ENCODE peak calls at places on chromosomes 13 and 19, in six cellular contexts. I is NT2/D1, J is tibial nerve, C is astrocyte, H is cardiac muscle cell, U is Karpas-422. G is an unnamed sample.

GRCh38 chr19:12670159-12670928 is 3.7 kb downstream of the WDR83 start:
- DNase-seq in J (no peak), C (no peak), H (no peak), U (no peak), I (no peak), G (no peak)

GRCh38 chr19:44539991-44540390 is 10.5 kb upstream of the CEACAM20 start:
- DNase-seq in H (no peak), C (no peak), I (no peak), U (no peak), J (no peak), G (no peak)

GRCh38 chr13:40446365-40446764 is 220.1 kb downstream of the FOXO1 start:
- DNase-seq in C (peak; percentile 77), H (no peak), J (no peak), I (no peak), U (peak; percentile 45), G (peak; percentile 82)

GRCh38 chr13:49629196-49629938 is 1.1 kb downstream of the ARL11 start:
- DNase-seq in U (no peak), H (no peak), I (no peak), C (no peak), J (no peak), G (no peak)

GRCh38 chr13:91544723-91545122 is 146.3 kb downstream of the GPC5 start:
- DNase-seq in I (peak; percentile 16), U (no peak), H (peak; percentile 8), C (no peak), J (no peak), G (no peak)

GRCh38 chr13:55727683-55728082 is 1413.0 kb upstream of the PRR20A start:
- DNase-seq in J (no peak), I (no peak), U (no peak), H (no peak), C (no peak), G (no peak)

GRCh38 chr13:33092422-33092987 is 76.3 kb downstream of the KL start:
- DNase-seq in H (no peak), C (no peak), J (no peak), U (no peak), I (no peak), G (no peak)

GRCh38 chr19:32652893-32653625 is 21.9 kb downstream of the ANKRD27 start:
- DNase-seq in J (peak; percentile 17), U (no peak), C (peak; percentile 68), I (no peak), H (peak; percentile 83), G (no peak)

GRCh38 chr13:106597190-106597589 is 29.3 kb upstream of the ARGLU1 start:
- DNase-seq in U (no peak), H (peak; percentile 55), J (no peak), C (no peak), I (no peak), G (no peak)

GRCh38 chr19:13212759-13213330 is 62.6 kb downstream of the IER2 start:
- DNase-seq in I (peak; percentile 57), C (no peak), J (peak; percentile 38), H (peak; percentile 67), U (peak; percentile 87), G (no peak)

GRCh38 chr13:102846261-102847015 is 606 bp downstream of the ERCC5 start:
- DNase-seq in I (no peak), U (peak; percentile 95), C (peak; percentile 18), H (peak; percentile 49), J (no peak), G (no peak)

GRCh38 chr19:54029930-54030490 is 33.7 kb downstream of the VSTM1 start:
- DNase-seq in U (peak; percentile 90), I (peak; percentile 76), J (peak; percentile 48), C (no peak), H (peak; percentile 79), G (no peak)

GRCh38 chr13:27425151-27425917 is 915 bp downstream of the GTF3A start:
- DNase-seq in J (no peak), I (no peak), C (peak; percentile 6), U (peak; percentile 59), H (peak; percentile 9), G (no peak)

GRCh38 chr13:39016789-39017188 is 21.1 kb downstream of the PROSER1 start:
- DNase-seq in U (peak; percentile 54), C (no peak), H (peak; percentile 51), I (no peak), J (no peak), G (no peak)

GRCh38 chr19:1860821-1861598 is 2.4 kb downstream of the KLF16 start:
- DNase-seq in C (no peak), H (no peak), U (no peak), I (no peak), J (no peak), G (no peak)

GRCh38 chr13:98297043-98297442 is 120.0 kb upstream of the RNF113B start:
- DNase-seq in U (no peak), H (no peak), I (no peak), J (no peak), C (no peak), G (no peak)

GRCh38 chr13:93172109-93172508 is 54.5 kb upstream of the GPC6 start:
- DNase-seq in H (no peak), C (no peak), U (peak; percentile 41), J (no peak), I (no peak), G (no peak)

GRCh38 chr19:3950871-3951861 is 18.3 kb downstream of the NMRK2 start:
- DNase-seq in U (no peak), I (no peak), J (no peak), H (no peak), C (no peak), G (no peak)

GRCh38 chr13:41562541-41563178 is 105.3 kb downstream of the RGCC start:
- DNase-seq in J (no peak), I (no peak), H (no peak), C (no peak), U (no peak), G (no peak)

GRCh38 chr19:15015946-15016542 is 33.2 kb upstream of the CASP14 start:
- DNase-seq in I (peak; percentile 35), U (no peak), J (no peak), C (no peak), H (peak; percentile 36), G (no peak)

GRCh38 chr19:51660975-51661600 is 14.5 kb upstream of the SIGLEC14 start:
- DNase-seq in H (peak; percentile 90), U (peak; percentile 94), J (peak; percentile 85), I (peak; percentile 68), C (peak; percentile 40), G (no peak)

GRCh38 chr13:66826398-66826797 is 403.7 kb downstream of the PCDH9 start:
- DNase-seq in H (no peak), I (no peak), C (no peak), U (no peak), J (no peak), G (no peak)

GRCh38 chr13:45932611-45933182 is 81.1 kb upstream of the SIAH3 start:
- DNase-seq in J (peak; percentile 23), I (no peak), C (no peak), U (no peak), H (no peak), G (no peak)

GRCh38 chr19:18500820-18501219 is 21.1 kb downstream of the ELL start:
- DNase-seq in C (no peak), I (no peak), H (no peak), J (no peak), U (no peak), G (no peak)

GRCh38 chr13:30325668-30326067 is 18.3 kb upstream of the KATNAL1 start:
- DNase-seq in C (no peak), I (no peak), H (no peak), J (no peak), U (no peak), G (no peak)

GRCh38 chr19:18710986-18711751 is 27.7 kb downstream of the CRTC1 start:
- DNase-seq in H (peak; percentile 76), J (peak; percentile 32), U (no peak), C (peak; percentile 29), I (no peak), G (no peak)

GRCh38 chr19:45130888-45131615 is 29.7 kb downstream of the NKPD1 start:
- DNase-seq in C (no peak), J (no peak), H (no peak), I (no peak), U (peak; percentile 91), G (no peak)

GRCh38 chr19:55166530-55167268 is at the start of gene DNAAF3:
- DNase-seq in H (peak; percentile 98), I (peak; percentile 91), U (peak; percentile 97), J (peak; percentile 69), C (peak; percentile 93), G (peak; percentile 84)

GRCh38 chr19:11538232-11539036 is at the start of gene CNN1:
- DNase-seq in C (peak; percentile 90), J (peak; percentile 13), U (no peak), I (no peak), H (peak; percentile 84), G (peak; percentile 51)

DNA sequence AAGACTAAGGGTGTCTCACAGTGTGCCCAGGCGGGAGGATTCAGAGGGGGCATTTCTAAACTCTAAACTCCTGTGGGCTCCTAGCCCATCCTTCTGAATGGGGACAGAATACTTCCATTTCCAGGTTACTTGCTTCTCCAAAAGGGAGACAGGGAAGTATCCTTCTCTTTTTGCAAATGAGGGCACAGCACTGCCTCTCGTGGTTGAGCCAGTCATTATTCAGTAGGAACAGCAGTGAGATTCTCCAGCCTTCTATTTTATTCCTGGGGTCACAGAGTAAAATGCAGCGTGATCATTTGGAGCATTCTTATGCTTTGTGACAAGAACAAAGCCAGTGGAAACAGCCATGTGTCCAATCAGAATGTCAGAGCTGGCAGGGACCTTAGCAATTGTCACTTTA is 15.7 kb upstream of the TSHZ3 start:
- DNase-seq in C (no peak), H (no peak), U (no peak), J (no peak), I (no peak), G (no peak)
- H3K27me3 ChIP-seq in C (peaks cover under 1% of the 10 kb centered on the region), H (peaks cover 65% of the 10 kb centered on the region), U (no peaks in the 10 kb centered on the region), J (no peaks in the 10 kb centered on the region), I (no peaks in the 10 kb centered on the region), G (no peaks in the 10 kb centered on the region)

DNA sequence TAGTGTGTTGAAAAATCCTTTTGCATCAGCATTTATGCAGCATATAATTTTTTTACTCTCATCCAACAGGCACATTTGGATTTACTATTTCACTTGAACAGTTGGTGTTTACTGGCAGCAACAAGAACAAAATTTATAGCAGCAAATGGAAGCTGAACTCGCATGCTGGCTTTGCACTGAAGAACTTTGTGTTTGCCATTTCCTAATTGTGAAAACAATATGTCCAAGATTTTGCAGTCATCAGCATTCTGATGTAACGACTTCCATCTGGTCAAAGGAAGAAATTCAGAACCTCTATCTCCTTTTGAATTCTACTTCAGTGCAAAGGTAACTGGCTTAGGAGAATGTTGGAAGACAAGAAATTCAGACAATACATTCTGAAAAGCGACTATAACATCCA is 131.0 kb downstream of the DLEU7 start:
- DNase-seq in C (no peak), J (no peak), I (no peak), U (no peak), H (no peak), G (no peak)
- H3K4me3 ChIP-seq in C (no peak overlapping the region), J (no peak overlapping the region), I (no peak overlapping the region), U (no peak overlapping the region), H (no peak overlapping the region), G (no peak overlapping the region)

DNA sequence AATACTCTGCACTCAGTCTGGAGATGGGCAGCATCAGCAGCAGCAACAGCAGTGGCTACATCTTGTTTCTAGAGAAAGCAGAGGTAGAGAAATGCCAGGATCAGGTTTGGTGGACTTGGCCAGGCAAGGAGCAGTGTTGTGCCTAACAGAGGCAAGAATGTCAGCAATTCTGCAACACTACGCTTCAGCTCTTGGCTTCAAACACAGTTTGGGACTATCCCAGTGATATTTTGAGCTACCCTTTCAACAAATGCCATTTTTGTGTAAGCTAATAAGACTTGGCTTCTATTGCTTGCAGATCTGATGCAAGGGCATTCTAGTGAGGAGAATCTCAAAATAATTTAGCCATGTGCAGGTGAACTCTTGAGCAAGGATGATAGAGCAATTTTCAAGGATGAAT is 271.3 kb downstream of the PCDH20 start:
- DNase-seq in U (no peak), J (no peak), C (no peak), I (no peak), H (no peak), G (no peak)
- H3K36me3 ChIP-seq in U (no peaks in the 10 kb centered on the region), J (no peaks in the 10 kb centered on the region), C (no peaks in the 10 kb centered on the region), I (no peaks in the 10 kb centered on the region), H (no peaks in the 10 kb centered on the region), G (no peaks in the 10 kb centered on the region)

GRCh38 chr19:10044390-10044789 is 31.1 kb downstream of the RDH8 start:
- DNase-seq in J (no peak), I (no peak), U (peak; percentile 73), C (no peak), H (no peak), G (no peak)
- H3K27me3 ChIP-seq in J (no peaks in the 10 kb centered on the region), I (peaks cover 25% of the 10 kb centered on the region), U (no peaks in the 10 kb centered on the region), C (peaks cover 2% of the 10 kb centered on the region), H (no peaks in the 10 kb centered on the region), G (no peaks in the 10 kb centered on the region)